ENCODE peak calls at places on chromosomes 4 and X, in eight cellular contexts. One of them, this sample, is unnamed.

GRCh38 chr4:41751325-41752061 is 3.0 kb upstream of the PHOX2B start:
- DNase-seq in foreskin fibroblast: no peak
- DNase-seq in uterus: no peak
- DNase-seq in HAP-1: peak
- DNase-seq in pancreas: no peak
- DNase-seq in tibial artery: no peak
- DNase-seq in tibial nerve: no peak
- DNase-seq in cardiac muscle cell: no peak
- DNase-seq in this sample: peak

GRCh38 chr4:54229631-54230478 is 762 bp downstream of the PDGFRA start:
- DNase-seq in uterus: peak
- DNase-seq in tibial nerve: no peak
- DNase-seq in HAP-1: peak
- DNase-seq in tibial artery: no peak
- DNase-seq in cardiac muscle cell: peak
- DNase-seq in pancreas: no peak
- DNase-seq in foreskin fibroblast: no peak
- DNase-seq in this sample: peak

GRCh38 chrX:43380704-43381103 is 275.4 kb upstream of the MAOA start:
- DNase-seq in tibial nerve: no peak
- DNase-seq in uterus: no peak
- DNase-seq in tibial artery: no peak
- DNase-seq in pancreas: no peak
- DNase-seq in HAP-1: no peak
- DNase-seq in foreskin fibroblast: no peak
- DNase-seq in cardiac muscle cell: no peak
- DNase-seq in this sample: no peak

GRCh38 chr4:37891221-37892159 is 606 bp downstream of the TBC1D1 start:
- DNase-seq in foreskin fibroblast: no peak
- DNase-seq in tibial nerve: peak
- DNase-seq in HAP-1: peak
- DNase-seq in pancreas: no peak
- DNase-seq in uterus: peak
- DNase-seq in tibial artery: peak
- DNase-seq in cardiac muscle cell: peak
- DNase-seq in this sample: peak

GRCh38 chrX:74458738-74459137 is 37.4 kb downstream of the SLC16A2 start:
- DNase-seq in pancreas: no peak
- DNase-seq in tibial artery: no peak
- DNase-seq in cardiac muscle cell: no peak
- DNase-seq in uterus: no peak
- DNase-seq in tibial nerve: no peak
- DNase-seq in HAP-1: peak
- DNase-seq in foreskin fibroblast: peak
- DNase-seq in this sample: no peak

GRCh38 chr4:122798101-122798500 is 28.5 kb upstream of the FGF2 start:
- DNase-seq in uterus: peak
- DNase-seq in pancreas: no peak
- DNase-seq in foreskin fibroblast: peak
- DNase-seq in tibial nerve: peak
- DNase-seq in HAP-1: peak
- DNase-seq in cardiac muscle cell: no peak
- DNase-seq in tibial artery: peak
- DNase-seq in this sample: peak

GRCh38 chr4:83561381-83561780 is 25.5 kb downstream of the GPAT3 start:
- DNase-seq in pancreas: no peak
- DNase-seq in uterus: no peak
- DNase-seq in foreskin fibroblast: peak
- DNase-seq in cardiac muscle cell: no peak
- DNase-seq in HAP-1: no peak
- DNase-seq in tibial artery: peak
- DNase-seq in tibial nerve: peak
- DNase-seq in this sample: no peak

GRCh38 chrX:10048076-10048475 is 80.9 kb downstream of the CLDN34 start:
- DNase-seq in pancreas: no peak
- DNase-seq in HAP-1: no peak
- DNase-seq in tibial nerve: no peak
- DNase-seq in cardiac muscle cell: no peak
- DNase-seq in foreskin fibroblast: no peak
- DNase-seq in uterus: no peak
- DNase-seq in tibial artery: no peak
- DNase-seq in this sample: peak

GRCh38 chrX:30992381-30992904 is 79.4 kb downstream of the FTHL17 start:
- DNase-seq in uterus: no peak
- DNase-seq in pancreas: no peak
- DNase-seq in tibial artery: no peak
- DNase-seq in foreskin fibroblast: no peak
- DNase-seq in cardiac muscle cell: peak
- DNase-seq in tibial nerve: no peak
- DNase-seq in HAP-1: peak
- DNase-seq in this sample: no peak

GRCh38 chr4:23169598-23170311 is 477.0 kb downstream of the GBA3 start:
- DNase-seq in uterus: no peak
- DNase-seq in cardiac muscle cell: no peak
- DNase-seq in foreskin fibroblast: no peak
- DNase-seq in tibial artery: no peak
- DNase-seq in HAP-1: no peak
- DNase-seq in tibial nerve: no peak
- DNase-seq in pancreas: no peak
- DNase-seq in this sample: no peak

GRCh38 chr4:164204434-164204833 is 549.5 kb upstream of the SMIM31 start:
- DNase-seq in HAP-1: no peak
- DNase-seq in cardiac muscle cell: peak
- DNase-seq in uterus: no peak
- DNase-seq in tibial nerve: no peak
- DNase-seq in tibial artery: no peak
- DNase-seq in foreskin fibroblast: no peak
- DNase-seq in pancreas: no peak
- DNase-seq in this sample: no peak

GRCh38 chrX:53442322-53442631 is 8.1 kb upstream of the HSD17B10 start:
- DNase-seq in tibial nerve: no peak
- DNase-seq in pancreas: no peak
- DNase-seq in HAP-1: no peak
- DNase-seq in cardiac muscle cell: no peak
- DNase-seq in foreskin fibroblast: no peak
- DNase-seq in tibial artery: no peak
- DNase-seq in uterus: no peak
- DNase-seq in this sample: no peak

GRCh38 chr4:164937576-164938270 is 39.7 kb downstream of the TRIM61 start:
- DNase-seq in uterus: no peak
- DNase-seq in foreskin fibroblast: peak
- DNase-seq in pancreas: no peak
- DNase-seq in cardiac muscle cell: peak
- DNase-seq in HAP-1: peak
- DNase-seq in tibial artery: no peak
- DNase-seq in tibial nerve: peak
- DNase-seq in this sample: no peak

GRCh38 chr4:532588-533317 is 33.7 kb downstream of the PIGG start:
- DNase-seq in HAP-1: peak
- DNase-seq in foreskin fibroblast: no peak
- DNase-seq in pancreas: no peak
- DNase-seq in uterus: no peak
- DNase-seq in tibial artery: no peak
- DNase-seq in tibial nerve: no peak
- DNase-seq in cardiac muscle cell: no peak
- DNase-seq in this sample: no peak

GRCh38 chrX:21683910-21684309 is 25.8 kb upstream of the KLHL34 start:
- DNase-seq in HAP-1: no peak
- DNase-seq in cardiac muscle cell: no peak
- DNase-seq in pancreas: no peak
- DNase-seq in tibial artery: no peak
- DNase-seq in foreskin fibroblast: no peak
- DNase-seq in uterus: no peak
- DNase-seq in tibial nerve: no peak
- DNase-seq in this sample: no peak

GRCh38 chrX:150308532-150309157 is 54.5 kb upstream of the MAMLD1 start:
- DNase-seq in cardiac muscle cell: no peak
- DNase-seq in foreskin fibroblast: no peak
- DNase-seq in HAP-1: no peak
- DNase-seq in tibial nerve: no peak
- DNase-seq in uterus: no peak
- DNase-seq in tibial artery: no peak
- DNase-seq in pancreas: no peak
- DNase-seq in this sample: no peak

GRCh38 chrX:24146283-24146865 is 3.2 kb upstream of the ZFX start:
- DNase-seq in cardiac muscle cell: no peak
- DNase-seq in pancreas: no peak
- DNase-seq in tibial artery: no peak
- DNase-seq in tibial nerve: no peak
- DNase-seq in foreskin fibroblast: no peak
- DNase-seq in HAP-1: peak
- DNase-seq in uterus: no peak
- DNase-seq in this sample: no peak
- H3K4me3 ChIP-seq in cardiac muscle cell: no peak
- H3K4me3 ChIP-seq in pancreas: no peak
- H3K4me3 ChIP-seq in tibial artery: no peak
- H3K4me3 ChIP-seq in tibial nerve: peak
- H3K4me3 ChIP-seq in foreskin fibroblast: peak
- H3K4me3 ChIP-seq in HAP-1: no peak
- H3K4me3 ChIP-seq in uterus: peak
- H3K4me3 ChIP-seq in this sample: no peak

GRCh38 chr4:142402925-142403324 is 443.2 kb downstream of the INPP4B start:
- DNase-seq in tibial nerve: peak
- DNase-seq in cardiac muscle cell: no peak
- DNase-seq in uterus: no peak
- DNase-seq in HAP-1: no peak
- DNase-seq in pancreas: no peak
- DNase-seq in foreskin fibroblast: no peak
- DNase-seq in tibial artery: no peak
- DNase-seq in this sample: no peak
- H3K4me3 ChIP-seq in tibial nerve: no peak
- H3K4me3 ChIP-seq in cardiac muscle cell: no peak
- H3K4me3 ChIP-seq in uterus: no peak
- H3K4me3 ChIP-seq in HAP-1: no peak
- H3K4me3 ChIP-seq in pancreas: no peak
- H3K4me3 ChIP-seq in foreskin fibroblast: peak
- H3K4me3 ChIP-seq in tibial artery: no peak
- H3K4me3 ChIP-seq in this sample: no peak

GRCh38 chr4:2135083-2135482 is 76.0 kb downstream of the NAT8L start:
- DNase-seq in pancreas: no peak
- DNase-seq in cardiac muscle cell: peak
- DNase-seq in foreskin fibroblast: peak
- DNase-seq in HAP-1: no peak
- DNase-seq in uterus: no peak
- DNase-seq in tibial nerve: no peak
- DNase-seq in tibial artery: no peak
- DNase-seq in this sample: no peak
- H3K4me3 ChIP-seq in pancreas: no peak
- H3K4me3 ChIP-seq in cardiac muscle cell: no peak
- H3K4me3 ChIP-seq in foreskin fibroblast: no peak
- H3K4me3 ChIP-seq in HAP-1: no peak
- H3K4me3 ChIP-seq in uterus: no peak
- H3K4me3 ChIP-seq in tibial nerve: no peak
- H3K4me3 ChIP-seq in tibial artery: no peak
- H3K4me3 ChIP-seq in this sample: no peak

GRCh38 chr4:2172161-2172560 is 69.8 kb downstream of the HAUS3 start:
- DNase-seq in tibial artery: no peak
- DNase-seq in uterus: no peak
- DNase-seq in tibial nerve: no peak
- DNase-seq in foreskin fibroblast: no peak
- DNase-seq in pancreas: no peak
- DNase-seq in HAP-1: no peak
- DNase-seq in cardiac muscle cell: no peak
- DNase-seq in this sample: no peak
- H3K4me3 ChIP-seq in tibial artery: no peak
- H3K4me3 ChIP-seq in uterus: no peak
- H3K4me3 ChIP-seq in tibial nerve: no peak
- H3K4me3 ChIP-seq in foreskin fibroblast: no peak
- H3K4me3 ChIP-seq in pancreas: no peak
- H3K4me3 ChIP-seq in HAP-1: no peak
- H3K4me3 ChIP-seq in cardiac muscle cell: no peak
- H3K4me3 ChIP-seq in this sample: no peak

DNA sequence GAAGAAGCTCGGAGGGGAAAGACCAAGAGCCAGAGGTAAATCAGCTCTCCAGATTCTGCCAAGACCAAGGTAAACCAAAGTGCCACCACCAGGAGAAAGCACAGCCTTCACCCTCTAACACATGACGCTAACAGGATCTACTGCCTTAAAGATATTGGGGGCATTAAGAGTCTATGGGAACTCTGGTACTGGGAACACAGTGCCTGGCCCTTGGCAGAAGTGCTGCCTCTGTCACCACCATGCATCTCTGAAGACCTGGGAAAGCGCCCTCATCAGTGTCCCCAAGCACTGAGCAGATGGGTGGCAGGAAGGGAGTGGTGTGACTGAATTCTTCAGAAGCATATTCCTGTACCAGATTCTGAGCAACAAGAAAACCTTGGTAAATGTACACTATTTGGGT is 1.3 kb downstream of the QDPR start:
- DNase-seq in tibial nerve: no peak
- DNase-seq in foreskin fibroblast: no peak
- DNase-seq in pancreas: no peak
- DNase-seq in cardiac muscle cell: no peak
- DNase-seq in uterus: no peak
- DNase-seq in HAP-1: no peak
- DNase-seq in tibial artery: no peak
- DNase-seq in this sample: no peak
- H3K4me3 ChIP-seq in tibial nerve: peak
- H3K4me3 ChIP-seq in foreskin fibroblast: peak
- H3K4me3 ChIP-seq in pancreas: peak
- H3K4me3 ChIP-seq in cardiac muscle cell: peak
- H3K4me3 ChIP-seq in uterus: peak
- H3K4me3 ChIP-seq in HAP-1: peak
- H3K4me3 ChIP-seq in tibial artery: peak
- H3K4me3 ChIP-seq in this sample: no peak

GRCh38 chr4:147970003-147970402 is 238.1 kb downstream of the ARHGAP10 start:
- DNase-seq in cardiac muscle cell: no peak
- DNase-seq in foreskin fibroblast: no peak
- DNase-seq in tibial nerve: no peak
- DNase-seq in uterus: no peak
- DNase-seq in tibial artery: no peak
- DNase-seq in pancreas: no peak
- DNase-seq in HAP-1: no peak
- DNase-seq in this sample: no peak
- H3K4me3 ChIP-seq in cardiac muscle cell: no peak
- H3K4me3 ChIP-seq in foreskin fibroblast: no peak
- H3K4me3 ChIP-seq in tibial nerve: no peak
- H3K4me3 ChIP-seq in uterus: no peak
- H3K4me3 ChIP-seq in tibial artery: no peak
- H3K4me3 ChIP-seq in pancreas: no peak
- H3K4me3 ChIP-seq in HAP-1: no peak
- H3K4me3 ChIP-seq in this sample: no peak

GRCh38 chr4:2792396-2792710 is 532 bp upstream of the SH3BP2 start:
- DNase-seq in uterus: no peak
- DNase-seq in HAP-1: no peak
- DNase-seq in foreskin fibroblast: no peak
- DNase-seq in cardiac muscle cell: no peak
- DNase-seq in pancreas: no peak
- DNase-seq in tibial artery: peak
- DNase-seq in tibial nerve: no peak
- DNase-seq in this sample: no peak
- H3K4me3 ChIP-seq in uterus: no peak
- H3K4me3 ChIP-seq in HAP-1: no peak
- H3K4me3 ChIP-seq in foreskin fibroblast: no peak
- H3K4me3 ChIP-seq in cardiac muscle cell: no peak
- H3K4me3 ChIP-seq in pancreas: no peak
- H3K4me3 ChIP-seq in tibial artery: peak
- H3K4me3 ChIP-seq in tibial nerve: peak
- H3K4me3 ChIP-seq in this sample: no peak

GRCh38 chr4:3291411-3291968 is 1.3 kb upstream of the RGS12 start:
- DNase-seq in pancreas: peak
- DNase-seq in tibial artery: peak
- DNase-seq in cardiac muscle cell: peak
- DNase-seq in HAP-1: no peak
- DNase-seq in tibial nerve: no peak
- DNase-seq in uterus: no peak
- DNase-seq in foreskin fibroblast: no peak
- DNase-seq in this sample: no peak
- H3K4me3 ChIP-seq in pancreas: peak
- H3K4me3 ChIP-seq in tibial artery: peak
- H3K4me3 ChIP-seq in cardiac muscle cell: peak
- H3K4me3 ChIP-seq in HAP-1: peak
- H3K4me3 ChIP-seq in tibial nerve: peak
- H3K4me3 ChIP-seq in uterus: peak
- H3K4me3 ChIP-seq in foreskin fibroblast: peak
- H3K4me3 ChIP-seq in this sample: peak